ENCODE peak calls at places on chromosomes 11 and 22, in five cellular contexts. B is A549, R is HepG2, D is H1, S is K562. K is an unnamed sample.

GRCh38 chr11:18794956-18795355 is 3.4 kb upstream of the PTPN5 start:
- DNase-seq in D (no peak), S (no peak), B (no peak), R (no peak), K (no peak)

GRCh38 chr22:45268167-45268957 is 16.4 kb upstream of the UPK3A start:
- DNase-seq in S (peak), B (no peak), D (peak), R (no peak), K (peak)

GRCh38 chr11:2802389-2803185 is 83.0 kb downstream of the CDKN1C start:
- DNase-seq in S (no peak), D (peak), R (no peak), B (no peak), K (no peak)

GRCh38 chr11:50412832-50413231 is 380.2 kb downstream of the OR4C45 start:
- DNase-seq in S (no peak), B (no peak), D (peak), R (no peak), K (no peak)

GRCh38 chr11:108793611-108794010 is 128.7 kb downstream of the DDX10 start:
- DNase-seq in R (no peak), B (no peak), D (no peak), S (no peak), K (no peak)

GRCh38 chr11:118263694-118264567 is at the start of gene MPZL2:
- DNase-seq in D (peak), B (no peak), S (no peak), R (peak), K (peak)

GRCh38 chr22:30649430-30650007 is 13.9 kb downstream of the SLC35E4 start:
- DNase-seq in D (no peak), R (no peak), B (no peak), S (peak), K (peak)

GRCh38 chr22:41518048-41518347 is 26.3 kb downstream of the POLR3H start:
- DNase-seq in R (no peak), D (no peak), B (no peak), S (no peak), K (no peak)

GRCh38 chr22:44850946-44851345 is 98.6 kb downstream of the ARHGAP8 start:
- DNase-seq in S (no peak), D (no peak), R (no peak), B (no peak), K (no peak)

GRCh38 chr22:43293661-43294392 is 49.3 kb downstream of the SCUBE1 start:
- DNase-seq in R (peak), S (peak), D (no peak), B (peak), K (peak)

GRCh38 chr11:33557201-33557600 is 143.4 kb downstream of the C11orf91 start:
- DNase-seq in R (no peak), D (no peak), B (no peak), S (no peak), K (no peak)

GRCh38 chr22:49303781-49304461 is 523.8 kb downstream of the BRD1 start:
- DNase-seq in D (no peak), S (no peak), B (no peak), R (no peak), K (no peak)

GRCh38 chr11:1877211-1878133 is 14.2 kb downstream of the PRR33 start:
- DNase-seq in B (no peak), R (peak), S (no peak), D (no peak), K (no peak)

GRCh38 chr11:102798012-102798746 is at the start of gene MMP1:
- DNase-seq in R (no peak), B (no peak), S (no peak), D (no peak), K (peak)

DNA sequence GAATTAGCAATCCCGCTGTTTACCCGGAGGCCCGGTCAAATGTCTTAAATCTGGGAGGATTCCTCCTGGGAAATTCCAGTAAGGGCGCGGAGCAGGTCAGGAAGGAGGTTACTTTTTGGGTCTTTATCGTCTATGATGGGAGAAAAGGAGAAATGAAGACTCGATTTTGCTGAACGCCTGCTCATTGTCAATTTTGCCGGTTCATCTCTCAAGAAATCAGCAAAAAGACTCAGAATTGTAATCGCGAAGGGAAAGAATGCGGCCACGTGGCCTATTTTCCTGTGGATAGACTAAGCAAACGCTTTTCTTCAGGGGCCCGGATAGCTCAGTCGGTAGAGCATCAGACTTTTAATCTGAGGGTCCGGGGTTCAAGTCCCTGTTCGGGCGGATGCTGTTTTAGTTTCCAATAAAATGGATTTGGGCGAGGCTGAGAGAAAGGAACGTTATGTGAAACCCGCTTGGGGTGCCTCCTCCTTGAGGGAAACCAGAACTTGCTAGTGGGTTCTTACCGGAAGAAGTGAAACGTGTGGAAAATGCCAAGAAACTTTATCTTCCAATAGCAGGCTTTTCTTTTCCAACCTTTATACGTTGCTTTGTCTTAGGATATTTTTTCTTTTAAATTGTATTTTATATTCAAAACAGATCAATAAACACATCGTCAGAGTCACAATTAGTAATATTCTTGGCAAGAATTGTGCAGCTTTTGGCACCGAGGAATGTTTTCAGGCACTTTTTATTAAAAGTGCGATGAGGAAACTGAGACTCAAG is 45.0 kb downstream of the OR4D9 start:
- DNase-seq in R (peak), D (peak), B (peak), S (peak), K (peak)
- H3K4me3 ChIP-seq in R (peak), D (peak), B (peak), S (peak), K (peak)

GRCh38 chr11:83195649-83196048 is 2.1 kb downstream of the ANKRD42 start:
- DNase-seq in S (no peak), D (no peak), R (no peak), B (no peak), K (no peak)

GRCh38 chr11:83193315-83194283 is at the start of gene ANKRD42:
- DNase-seq in B (peak), R (peak), S (peak), D (peak), K (peak)

GRCh38 chr11:83195176-83195531 is 1.6 kb downstream of the ANKRD42 start:
- DNase-seq in D (no peak), B (no peak), S (no peak), R (no peak), K (no peak)

GRCh38 chr11:83192846-83193245 is 666 bp upstream of the ANKRD42 start:
- DNase-seq in B (no peak), S (no peak), R (peak), D (no peak), K (no peak)

DNA sequence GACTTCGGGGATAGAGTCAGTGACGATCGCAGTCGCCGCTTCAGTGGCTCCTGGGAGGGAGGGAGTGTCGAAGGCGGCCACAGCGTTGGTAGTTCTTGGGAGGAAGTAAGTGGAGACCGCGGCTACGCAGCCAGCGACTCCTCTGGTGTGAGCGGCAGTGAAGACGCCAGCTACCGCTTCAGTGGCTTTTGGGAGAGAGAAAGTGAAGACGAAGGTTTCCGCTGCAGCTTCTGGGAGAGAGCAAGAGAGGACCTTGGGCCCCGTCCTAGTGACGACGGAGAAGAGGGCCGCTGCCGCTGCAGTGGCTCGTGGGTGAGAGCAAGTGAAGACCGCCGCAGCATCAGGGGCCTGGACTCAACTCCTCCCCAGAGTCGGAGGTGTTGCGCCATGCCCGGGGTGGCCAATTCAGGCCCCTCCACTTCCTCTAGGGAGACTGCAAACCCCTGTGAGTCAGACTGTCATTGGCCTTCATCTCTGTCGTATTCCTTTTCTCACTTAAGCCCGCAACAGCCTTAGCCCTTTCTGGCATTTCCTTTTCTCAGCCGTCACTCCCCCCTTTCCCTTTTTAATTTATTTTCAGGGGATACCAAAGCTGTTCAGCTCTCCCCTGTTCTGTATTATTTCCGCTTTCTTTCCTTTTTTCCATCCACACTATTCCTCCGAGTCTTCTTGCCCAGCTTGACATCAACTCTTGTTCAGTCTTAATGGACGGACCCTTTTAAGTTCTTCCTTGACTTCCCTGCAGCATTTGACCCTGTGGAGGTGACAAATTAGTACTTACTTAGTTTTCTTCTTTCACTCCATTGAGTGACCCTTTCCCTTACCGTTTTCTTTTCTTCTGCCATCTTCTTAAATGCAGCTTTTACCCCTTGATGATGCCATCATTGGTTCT is 1.0 kb downstream of the ANKRD42 start:
- DNase-seq in D (peak), B (peak), R (peak), S (peak), K (peak)
- TF ChIP-seq POLR2A in D (no peak), B (no peak), R (peak), S (no peak), K (no peak)

GRCh38 chr11:26622201-26622600 is 50.1 kb upstream of the MUC15 start:
- DNase-seq in S (no peak), B (peak), D (no peak), R (no peak), K (no peak)
- TF ChIP-seq JUN in S (no peak), B (no peak), D (no peak), R (no peak), K (no peak)

DNA sequence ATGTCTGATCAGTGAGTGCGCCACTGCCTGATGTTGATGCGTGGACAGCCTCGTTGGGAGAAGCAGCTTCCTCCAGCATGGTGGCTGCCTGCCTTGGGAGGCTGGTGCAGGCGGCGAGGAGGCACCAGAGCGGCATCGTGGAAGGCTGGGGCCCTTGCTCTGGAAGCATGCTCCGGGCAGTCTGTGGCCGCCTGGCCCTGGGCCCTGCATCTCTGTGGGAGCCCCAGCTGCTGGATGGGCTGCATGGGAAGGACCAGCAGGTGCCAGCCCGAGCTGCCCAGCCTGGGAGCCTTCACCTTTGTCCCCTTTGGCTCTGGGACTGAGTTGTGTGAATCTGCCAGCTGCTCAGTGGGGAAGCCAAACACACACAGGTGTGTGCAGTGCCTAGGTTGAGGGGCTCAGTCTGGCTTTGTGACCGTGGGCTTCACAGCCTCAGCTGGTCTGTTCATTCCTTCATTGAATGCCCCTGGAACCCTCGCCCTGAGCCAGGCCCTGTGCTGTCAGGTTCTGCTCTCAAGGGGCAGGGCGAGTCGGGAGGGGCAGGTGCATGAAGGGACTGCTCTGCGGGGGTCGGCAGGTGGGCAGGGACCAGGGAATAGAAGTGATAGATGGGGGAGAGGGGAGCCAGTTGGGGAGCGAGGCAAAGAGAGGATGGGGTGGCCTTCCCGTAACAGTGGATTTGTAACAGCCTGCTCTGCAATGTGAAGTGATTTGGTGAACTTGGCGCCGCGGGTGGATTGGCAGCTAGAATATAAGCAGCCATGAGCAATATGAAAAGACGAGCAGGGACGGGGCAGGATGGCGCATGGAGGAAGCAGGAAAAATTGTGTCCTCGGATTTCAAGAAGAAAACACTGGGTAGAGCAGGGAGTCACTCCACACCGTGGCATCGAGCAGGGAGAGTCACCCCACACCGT is 354.2 kb downstream of the TBC1D22A start:
- DNase-seq in S (no peak), D (no peak), B (no peak), R (no peak), K (no peak)
- H3K4me3 ChIP-seq in S (no peak), D (no peak), B (no peak), R (no peak), K (no peak)

GRCh38 chr22:28826921-28827320 is 26.6 kb upstream of the XBP1 start:
- DNase-seq in D (no peak), R (no peak), B (no peak), S (no peak), K (no peak)
- TF ChIP-seq POLR2A in D (no peak), R (no peak), B (no peak), S (no peak), K (no peak)

GRCh38 chr11:94449029-94449428 is 44.6 kb downstream of the MRE11 start:
- DNase-seq in R (no peak), S (no peak), B (no peak), D (no peak), K (no peak)

GRCh38 chr11:94452988-94453387 is 40.7 kb downstream of the MRE11 start:
- DNase-seq in B (no peak), R (no peak), D (no peak), S (no peak), K (no peak)

GRCh38 chr11:94445641-94446040 is 44.4 kb upstream of the GPR83 start:
- DNase-seq in B (no peak), R (no peak), D (no peak), S (no peak), K (no peak)

GRCh38 chr11:94449437-94449836 is 44.2 kb downstream of the MRE11 start:
- DNase-seq in B (peak), D (no peak), R (peak), S (no peak), K (peak)

DNA sequence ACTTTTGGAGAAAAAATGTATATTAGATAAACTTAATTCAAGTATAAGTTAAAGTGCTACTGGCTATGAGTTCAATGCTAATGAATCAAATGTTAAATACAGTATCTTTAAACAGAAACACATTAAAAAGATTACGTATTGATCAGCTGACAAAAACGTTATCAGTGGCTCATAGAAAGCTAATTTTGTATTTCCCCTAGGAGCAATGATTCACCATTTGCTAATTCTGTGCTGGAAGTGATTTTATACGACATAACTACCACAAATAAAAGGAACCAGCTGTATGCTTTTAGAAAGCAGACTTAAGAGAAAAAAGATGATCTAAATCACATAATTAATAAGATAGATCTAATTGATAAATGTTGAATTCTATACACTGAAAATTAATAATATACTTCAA is 43.6 kb downstream of the MRE11 start:
- DNase-seq in R (no peak), D (no peak), B (no peak), S (no peak), K (peak)
- TF ChIP-seq JUN in R (no peak), D (no peak), B (no peak), S (no peak), K (peak)

DNA sequence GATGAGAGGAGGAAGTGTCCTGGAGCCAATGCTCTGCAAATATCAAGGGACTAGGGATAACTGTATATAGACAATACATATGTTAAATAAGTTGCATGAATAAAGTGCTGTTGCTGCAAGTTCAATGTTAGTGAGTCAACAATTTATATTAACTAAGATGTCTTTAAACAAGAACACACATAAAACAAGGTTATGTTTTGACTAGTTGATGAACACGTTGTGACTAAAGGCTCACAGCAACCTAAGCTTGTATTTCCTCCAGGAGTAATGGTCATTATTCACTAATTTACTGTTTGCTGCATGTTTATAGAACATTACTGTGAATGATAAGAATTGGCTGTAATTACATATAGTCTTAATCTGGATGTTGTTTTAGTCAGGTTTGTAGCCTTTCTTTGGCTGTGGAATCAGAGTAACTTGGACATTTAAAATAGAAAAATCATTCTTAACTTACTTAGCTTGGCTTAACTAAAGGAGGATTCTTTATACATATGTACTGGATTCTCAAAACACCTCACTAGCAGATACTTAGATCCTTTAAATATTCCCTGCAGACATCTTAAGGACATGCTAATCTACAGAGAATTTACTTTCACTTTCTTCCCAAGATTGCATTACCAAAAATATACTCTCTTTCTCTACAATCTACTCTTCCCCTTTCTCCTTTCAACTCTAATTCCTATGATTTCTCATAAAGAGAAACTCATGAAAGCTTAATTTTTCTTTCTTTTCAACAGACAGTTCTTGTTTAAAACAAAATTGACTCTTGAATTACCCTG is 319.6 kb upstream of the CTSC start:
- DNase-seq in B (no peak), S (no peak), R (no peak), D (no peak), K (no peak)
- H3K4me3 ChIP-seq in B (no peak), S (no peak), R (no peak), D (no peak), K (no peak)

GRCh38 chr22:39481054-39481453 is 21.0 kb upstream of the MIEF1 start:
- DNase-seq in D (no peak), S (no peak), R (no peak), B (no peak), K (no peak)
- TF ChIP-seq POLR2A in D (no peak), S (no peak), R (no peak), B (no peak), K (no peak)

GRCh38 chr22:36110306-36110791 is 50.2 kb downstream of the APOL3 start:
- DNase-seq in S (no peak), D (no peak), R (no peak), B (no peak), K (no peak)
- TF ChIP-seq JUN in S (no peak), D (no peak), R (no peak), B (no peak), K (no peak)

K was measured in endothelial cell of umbilical vein.